ENCODE peak calls at places on chromosomes 3 and 15, in nine cellular contexts. H is AML-193; E is 8988T; O is NCI-H1105 treated with DMSO at 0.1 percent for 48 hours; Q is bronchial epithelial cell; Z is T-helper 17 cell; W is naive thymus-derived CD8-positive, alpha-beta T cell; M is stimulated activated CD8-positive, alpha-beta memory T cell treated with anti-CD3 and anti-CD28 coated beads, Interleukin-15, amount 100 ng/mL, for 48 hours; Y is OCI-LY7. T is an unnamed sample.
A peak's percentile ranks its signal among the peaks of the same experiment; 100 is the strongest.

GRCh38 chr15:32803631-32804030 is 85.8 kb downstream of the GREM1 start:
- DNase-seq in H (no peak), E (no peak), O (no peak), Q (peak; percentile 58), Z (no peak), W (no peak), M (no peak), Y (no peak), T (no peak)

GRCh38 chr3:128804017-128804816 is 75.2 kb upstream of the ACAD9 start:
- DNase-seq in H (no peak), E (no peak), O (no peak), Q (no peak), Z (peak; percentile 33), W (peak; percentile 66), M (no peak), Y (peak; percentile 85), T (no peak)

GRCh38 chr15:36347272-36347864 is 232.1 kb upstream of the CDIN1 start:
- DNase-seq in H (no peak), E (no peak), O (peak; percentile 7), Q (peak; percentile 5), Z (no peak), W (no peak), M (no peak), Y (no peak), T (no peak)

GRCh38 chr15:95865330-95865739 is 465.2 kb upstream of the NR2F2 start:
- DNase-seq in H (no peak), E (no peak), O (no peak), Q (no peak), Z (no peak), W (no peak), M (no peak), Y (no peak), T (no peak)

GRCh38 chr3:39637807-39638206 is 170.3 kb downstream of the MOBP start:
- DNase-seq in H (peak; percentile 64), E (no peak), O (no peak), Q (peak; percentile 73), Z (no peak), W (no peak), M (no peak), Y (no peak), T (peak; percentile 51)

GRCh38 chr3:14434541-14435151 is 32.2 kb downstream of the SLC6A6 start:
- DNase-seq in H (peak; percentile 20), E (no peak), O (no peak), Q (no peak), Z (no peak), W (no peak), M (no peak), Y (no peak), T (no peak)

GRCh38 chr15:96494530-96494929 is 164.0 kb downstream of the NR2F2 start:
- DNase-seq in H (peak; percentile 95), E (no peak), O (no peak), Q (no peak), Z (no peak), W (no peak), M (no peak), Y (no peak), T (no peak)

GRCh38 chr3:162605651-162606204 is 1109.1 kb downstream of the OTOL1 start:
- DNase-seq in H (no peak), E (no peak), O (no peak), Q (no peak), Z (no peak), W (no peak), M (no peak), Y (no peak), T (no peak)

GRCh38 chr3:115784739-115785571 is 161.6 kb downstream of the GAP43 start:
- DNase-seq in H (no peak), E (no peak), O (no peak), Q (peak; percentile 91), Z (no peak), W (no peak), M (no peak), Y (no peak), T (no peak)

GRCh38 chr15:89998923-89999675 is 2.0 kb upstream of the ZNF710 start:
- DNase-seq in H (no peak), E (no peak), O (no peak), Q (no peak), Z (no peak), W (no peak), M (no peak), Y (no peak), T (no peak)

GRCh38 chr15:90893175-90894090 is 9.1 kb downstream of the FES start:
- DNase-seq in H (no peak), E (no peak), O (no peak), Q (no peak), Z (no peak), W (no peak), M (no peak), Y (peak; percentile 83), T (no peak)

T was measured in A549.